ENCODE peak calls at places on chromosomes 3 and 15, in seven cellular contexts. Z, W, M, N, U, X and I are unnamed samples.

GRCh38 chr3:78734048-78734637 is 1033.7 kb downstream of the ROBO1 start:
- DNase-seq in X (peak), Z (no peak), N (peak), M (no peak), U (no peak), W (peak), I (peak)

GRCh38 chr3:101809178-101810022 is 30.4 kb downstream of the NXPE3 start:
- DNase-seq in N (peak), U (no peak), X (peak), M (no peak), W (peak), Z (peak), I (peak)

GRCh38 chr3:184748219-184749135 is 36.6 kb upstream of the MAGEF1 start:
- DNase-seq in N (peak), U (peak), Z (peak), W (no peak), M (no peak), X (peak), I (no peak)

GRCh38 chr3:136251511-136251910 is 1.4 kb downstream of the PCCB start:
- DNase-seq in N (no peak), W (no peak), Z (no peak), M (no peak), U (no peak), X (peak), I (no peak)

GRCh38 chr3:48584836-48585235 is 10.3 kb downstream of the COL7A1 start:
- DNase-seq in N (no peak), U (no peak), W (no peak), M (no peak), Z (no peak), X (no peak), I (no peak)

GRCh38 chr3:20669184-20669583 is 483.2 kb upstream of the SGO1 start:
- DNase-seq in U (peak), M (peak), N (peak), W (no peak), Z (no peak), X (peak), I (no peak)

GRCh38 chr3:43856351-43856750 is 165.6 kb downstream of the ABHD5 start:
- DNase-seq in U (no peak), X (no peak), N (no peak), W (no peak), Z (no peak), M (no peak), I (no peak)

GRCh38 chr15:49441816-49442215 is 18.8 kb downstream of the FGF7 start:
- DNase-seq in W (no peak), N (no peak), X (no peak), U (no peak), Z (no peak), M (no peak), I (no peak)

GRCh38 chr3:52289747-52290595 is 2.3 kb downstream of the GLYCTK start:
- DNase-seq in X (no peak), M (no peak), Z (no peak), N (no peak), U (peak), W (no peak), I (no peak)

GRCh38 chr15:85415779-85416178 is 35.4 kb downstream of the AKAP13 start:
- DNase-seq in Z (no peak), U (no peak), N (no peak), W (no peak), X (no peak), M (no peak), I (no peak)

GRCh38 chr15:78105541-78106241 is 13.3 kb downstream of the SH2D7 start:
- DNase-seq in Z (no peak), N (peak), X (no peak), W (no peak), M (no peak), U (peak), I (no peak)

GRCh38 chr3:129829640-129830039 is 63.9 kb downstream of the TMCC1 start:
- DNase-seq in N (peak), Z (peak), X (peak), U (peak), W (peak), M (no peak), I (peak)

GRCh38 chr3:139654637-139655365 is 23.0 kb downstream of the NMNAT3 start:
- DNase-seq in W (no peak), X (no peak), Z (no peak), M (no peak), N (no peak), U (no peak), I (peak)

GRCh38 chr15:101158166-101159095 is 93.4 kb downstream of the CHSY1 start:
- DNase-seq in W (no peak), N (no peak), U (peak), X (no peak), Z (no peak), M (no peak), I (no peak)

GRCh38 chr15:28929200-28929599 is 43.4 kb downstream of the APBA2 start:
- DNase-seq in N (no peak), X (no peak), M (no peak), W (no peak), U (peak), Z (no peak), I (no peak)

GRCh38 chr15:33360876-33361275 is 50.1 kb downstream of the RYR3 start:
- DNase-seq in M (no peak), U (no peak), N (no peak), X (no peak), Z (no peak), W (no peak), I (no peak)

GRCh38 chr3:116453676-116454346 is 8.5 kb upstream of the LSAMP start:
- DNase-seq in N (peak), U (no peak), Z (no peak), X (peak), W (no peak), M (no peak), I (peak)

GRCh38 chr3:132507657-132508056 is 89.4 kb upstream of the ACKR4 start:
- DNase-seq in W (no peak), X (no peak), M (no peak), Z (no peak), N (no peak), U (no peak), I (no peak)

GRCh38 chr3:168722091-168722490 is 626.4 kb upstream of the GOLIM4 start:
- DNase-seq in Z (no peak), W (peak), M (no peak), N (no peak), X (no peak), U (no peak), I (peak)

GRCh38 chr15:68885070-68885469 is 45.3 kb upstream of the SPESP1 start:
- DNase-seq in U (no peak), W (peak), M (no peak), Z (no peak), X (peak), N (peak), I (no peak)

GRCh38 chr3:124107074-124107473 is 115.2 kb upstream of the ROPN1 start:
- DNase-seq in U (no peak), Z (no peak), X (peak), W (no peak), N (no peak), M (no peak), I (no peak)

GRCh38 chr3:71074416-71074815 is 509.1 kb downstream of the FOXP1 start:
- DNase-seq in U (no peak), X (no peak), N (no peak), M (no peak), Z (no peak), W (no peak), I (peak)

GRCh38 chr15:43132830-43133428 is 457 bp upstream of the TMEM62 start:
- DNase-seq in X (no peak), U (no peak), Z (no peak), W (no peak), N (no peak), M (no peak), I (no peak)

GRCh38 chr3:21294768-21295167 is 456.2 kb downstream of the ZNF385D start:
- DNase-seq in Z (no peak), X (peak), N (peak), M (no peak), U (no peak), W (no peak), I (peak)

GRCh38 chr3:14512944-14513332 is 27.2 kb downstream of the GRIP2 start:
- DNase-seq in Z (no peak), U (no peak), X (no peak), M (no peak), N (no peak), W (no peak), I (no peak)

GRCh38 chr3:50210510-50211367 is 5.7 kb downstream of the SLC38A3 start:
- DNase-seq in W (no peak), M (no peak), Z (no peak), X (no peak), U (no peak), N (no peak), I (no peak)

GRCh38 chr3:152331975-152332374 is 63.2 kb downstream of the MBNL1 start:
- DNase-seq in X (no peak), U (no peak), N (no peak), W (no peak), Z (no peak), M (no peak), I (no peak)